ENCODE peak calls at places on chromosomes 7 and 10, in nine cellular contexts. G, H, I, F, W, X, E, U and B are unnamed samples.

GRCh38 chr10:115773832-115774231 is 499.2 kb downstream of the GFRA1 start:
- DNase-seq in H (no peak), W (no peak), E (no peak), F (no peak), G (no peak), I (no peak), X (no peak), U (no peak), B (no peak)

GRCh38 chr10:71795248-71795647 is 21.9 kb upstream of the VSIR start:
- DNase-seq in H (no peak), G (no peak), F (no peak), I (no peak), U (no peak), E (no peak), W (no peak), X (no peak), B (no peak)

GRCh38 chr7:51949726-51950644 is 633.4 kb upstream of the COBL start:
- DNase-seq in G (no peak), X (no peak), W (no peak), U (no peak), F (peak; percentile 28), I (no peak), E (no peak), H (no peak), B (no peak)

GRCh38 chr10:60564475-60564874 is 174.8 kb upstream of the ANK3 start:
- DNase-seq in X (no peak), U (no peak), E (no peak), W (no peak), H (no peak), F (no peak), G (no peak), I (no peak), B (no peak)

GRCh38 chr10:132329565-132330485 is 2.2 kb upstream of the LRRC27 start:
- DNase-seq in I (peak; percentile 66), H (peak; percentile 80), F (no peak), U (no peak), W (no peak), G (no peak), E (peak; percentile 57), X (no peak), B (no peak)

GRCh38 chr7:45174328-45174610 is 16.7 kb downstream of the RAMP3 start:
- DNase-seq in I (peak; percentile 27), E (no peak), H (peak; percentile 60), U (no peak), G (peak; percentile 72), X (no peak), W (no peak), F (no peak), B (no peak)

GRCh38 chr7:77867208-77867915 is 68.8 kb downstream of the PHTF2 start:
- DNase-seq in G (no peak), H (no peak), E (no peak), I (no peak), F (no peak), U (no peak), X (no peak), W (no peak), B (no peak)

GRCh38 chr7:84394219-84394618 is 199.6 kb upstream of the SEMA3A start:
- DNase-seq in H (no peak), X (no peak), I (no peak), U (no peak), E (no peak), F (no peak), G (no peak), W (no peak), B (no peak)

GRCh38 chr10:85175635-85176034 is 847.2 kb downstream of the CCSER2 start:
- DNase-seq in H (no peak), U (no peak), G (no peak), E (no peak), X (no peak), I (no peak), F (no peak), W (no peak), B (no peak)

GRCh38 chr7:142420554-142421362 is 162.9 kb upstream of the PRSS58 start:
- DNase-seq in F (peak; percentile 38), I (no peak), X (no peak), U (no peak), W (no peak), E (peak; percentile 57), G (no peak), H (no peak), B (no peak)

DNA sequence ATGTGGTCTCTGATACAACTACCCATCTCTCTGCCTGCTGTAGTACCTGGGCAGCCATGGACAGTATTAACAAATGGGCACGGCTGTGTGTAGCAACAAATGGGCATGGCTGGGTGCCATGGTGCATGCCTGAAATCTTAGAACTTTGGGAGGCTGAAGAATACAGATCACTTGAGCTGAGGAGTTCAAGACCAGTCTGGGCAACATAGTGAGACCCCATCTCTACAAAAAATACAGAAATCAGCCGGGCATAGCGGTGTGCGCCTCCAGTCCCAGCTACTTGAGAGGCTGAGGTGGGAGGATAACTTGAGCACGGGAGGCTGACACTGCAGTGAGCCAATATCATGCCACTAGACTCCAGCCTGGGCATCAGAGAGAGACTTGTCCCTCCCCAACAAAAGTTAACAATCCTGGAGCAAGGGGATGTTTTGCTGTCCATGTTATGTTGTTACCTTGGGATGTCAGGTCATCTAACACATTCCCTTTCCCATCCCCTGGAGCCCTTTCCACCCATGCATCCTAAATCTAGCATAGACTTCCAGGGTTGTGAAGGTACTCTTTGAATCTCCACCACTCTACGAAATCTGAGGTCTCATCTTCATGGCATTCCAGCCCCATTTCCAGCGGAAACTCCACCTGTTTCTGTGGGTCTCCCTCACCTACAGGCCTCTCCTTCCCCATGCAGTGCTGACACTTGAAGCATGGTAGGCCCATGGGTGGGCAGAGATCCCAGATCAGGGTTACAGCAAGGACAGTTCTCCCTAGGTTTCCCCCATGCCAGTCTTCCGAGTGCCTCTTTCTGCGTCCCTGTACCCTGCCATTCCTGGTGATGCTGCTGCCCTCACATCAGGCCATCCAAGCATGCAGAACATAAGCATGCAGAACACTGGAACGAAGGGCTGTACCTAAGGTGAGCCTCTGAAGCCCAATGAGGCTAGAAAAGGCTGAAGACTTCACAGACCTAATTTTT is 13.1 kb downstream of the FXYD4 start:
- DNase-seq in H (peak; percentile 64), E (peak; percentile 22), G (no peak), U (no peak), W (no peak), I (peak; percentile 58), F (no peak), X (no peak), B (no peak)
- TF ChIP-seq POLR2AphosphoS5 in H (peak; percentile 42), E (peak; percentile 97), G (no peak), U (no peak), W (no peak), I (no peak), F (no peak), X (peak; percentile 96), B (peak; percentile 94)

DNA sequence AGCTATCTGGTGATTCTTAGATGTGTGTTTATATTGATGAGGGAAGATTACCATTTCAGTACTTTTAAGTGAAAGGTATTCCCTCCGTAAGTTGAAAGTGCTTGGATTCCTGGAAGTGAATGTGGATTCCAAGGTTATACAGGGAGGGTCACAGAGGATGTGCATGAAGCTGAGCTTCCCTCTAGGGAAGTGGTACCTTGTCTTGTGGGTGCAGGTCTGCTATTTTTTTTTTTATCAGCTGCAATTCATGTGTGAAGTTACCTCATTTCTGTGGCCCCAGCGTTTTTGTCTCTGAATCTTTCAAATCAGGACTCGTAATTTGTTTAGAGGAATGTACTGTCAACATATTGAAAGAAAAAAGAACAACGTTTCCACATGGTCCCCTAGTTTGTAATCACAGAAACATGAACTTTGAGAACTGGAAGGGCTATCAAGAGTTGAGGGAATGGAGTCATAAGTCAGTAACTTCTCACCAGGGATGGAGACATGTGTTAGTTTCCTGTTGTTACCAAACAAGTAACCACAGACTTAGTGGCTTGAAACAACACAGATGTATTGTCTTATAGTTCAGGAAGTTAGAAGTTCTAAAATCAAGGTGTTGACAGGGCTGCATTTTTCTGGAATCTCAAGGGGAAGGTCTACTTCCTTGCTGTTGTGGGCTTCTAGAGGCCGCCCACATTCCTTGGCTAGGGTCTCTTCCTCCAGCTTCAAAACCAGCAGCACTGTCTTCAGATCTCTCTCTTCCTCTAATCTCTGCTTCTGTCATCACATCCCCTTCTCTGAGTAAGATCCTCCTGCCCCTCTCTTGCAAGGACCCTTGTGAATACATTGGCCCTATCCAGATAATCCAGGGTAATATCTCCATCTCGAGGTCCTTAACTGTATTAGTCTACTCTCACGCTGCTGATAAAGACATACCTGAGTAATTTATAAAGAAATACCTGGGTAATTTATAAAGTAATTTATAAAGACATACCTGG is 64.4 kb downstream of the RAB18 start:
- DNase-seq in H (no peak), U (no peak), F (no peak), G (no peak), W (no peak), E (peak; percentile 14), I (no peak), X (no peak), B (no peak)
- TF ChIP-seq POLR2AphosphoS5 in H (no peak), U (no peak), F (no peak), G (no peak), W (no peak), E (no peak), I (no peak), X (no peak), B (no peak)

DNA sequence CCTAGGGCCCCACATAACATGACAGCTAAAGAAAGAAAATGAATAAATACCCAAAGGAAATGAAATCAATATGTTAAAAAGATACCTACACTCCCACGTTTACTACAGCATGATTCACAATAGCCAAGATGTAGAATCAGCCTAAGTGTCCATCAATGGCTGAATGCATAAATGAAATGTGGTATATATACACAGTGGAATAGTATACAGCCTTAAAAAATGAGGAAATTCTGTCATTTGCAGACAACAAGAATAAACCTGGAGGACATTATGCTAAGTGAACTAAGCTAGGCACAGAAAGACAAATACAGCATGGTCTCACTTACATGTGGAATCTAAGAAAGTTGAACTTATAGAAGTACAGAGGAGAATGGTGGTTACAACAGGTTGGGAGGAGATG is 102.9 kb downstream of the ST8SIA6 start:
- DNase-seq in X (no peak), H (no peak), U (no peak), E (no peak), F (no peak), I (no peak), G (no peak), W (no peak), B (no peak)
- TF ChIP-seq POLR2AphosphoS5 in X (no peak), H (no peak), U (no peak), E (no peak), F (no peak), I (no peak), G (no peak), W (no peak), B (no peak)

GRCh38 chr10:42754155-42755027 is 28.2 kb upstream of the BMS1 start:
- DNase-seq in G (no peak), H (no peak), E (no peak), F (peak; percentile 72), X (no peak), I (no peak), U (no peak), W (no peak), B (no peak)

GRCh38 chr10:42755028-42755451 is 27.6 kb upstream of the BMS1 start:
- DNase-seq in U (no peak), W (no peak), X (no peak), H (no peak), G (no peak), F (peak; percentile 65), E (no peak), I (no peak), B (no peak)

GRCh38 chr10:42753507-42754154 is 29.0 kb upstream of the BMS1 start:
- DNase-seq in U (no peak), W (no peak), I (no peak), F (peak; percentile 58), X (no peak), E (peak; percentile 5), G (no peak), H (peak; percentile 80), B (no peak)

GRCh38 chr10:42755591-42756093 is 27.0 kb upstream of the BMS1 start:
- DNase-seq in U (no peak), H (no peak), W (no peak), E (no peak), F (no peak), X (no peak), I (no peak), G (no peak), B (no peak)

GRCh38 chr10:42753126-42753506 is 29.5 kb upstream of the BMS1 start:
- DNase-seq in W (no peak), U (peak; percentile 83), E (peak; percentile 71), F (peak; percentile 80), H (peak; percentile 86), X (peak; percentile 56), G (no peak), I (peak; percentile 87), B (no peak)
- TF ChIP-seq POLR2AphosphoS5 in W (no peak), U (no peak), E (no peak), F (no peak), H (peak; percentile 59), X (no peak), G (no peak), I (no peak), B (no peak)